ENCODE peak calls at places on chromosomes 12 and 14, in five cellular contexts. D is esophagus muscularis mucosa, A is transverse colon, K is prostate gland, Q is sigmoid colon. N is an unnamed sample.

GRCh38 chr12:95208678-95209077 is 8.6 kb downstream of the FGD6 start:
- DNase-seq in D (no peak), A (no peak), K (no peak), Q (no peak), N (no peak)

GRCh38 chr14:100851586-100851916 is 25.6 kb downstream of the MEG3 start:
- DNase-seq in D (no peak), A (no peak), K (no peak), Q (no peak), N (no peak)

GRCh38 chr12:110649341-110649847 is 35.5 kb downstream of the TCTN1 start:
- DNase-seq in D (no peak), A (no peak), K (no peak), Q (no peak), N (no peak)

GRCh38 chr12:82047480-82047879 is 288.3 kb upstream of the PPFIA2 start:
- DNase-seq in D (no peak), A (no peak), K (no peak), Q (no peak), N (no peak)

GRCh38 chr14:106308839-106309389 is 782.5 kb downstream of the TMEM121 start:
- DNase-seq in D (no peak), A (peak), K (no peak), Q (no peak), N (no peak)

GRCh38 chr12:131830335-131831020 is 2.3 kb downstream of the MMP17 start:
- DNase-seq in D (peak), A (peak), K (peak), Q (peak), N (no peak)

GRCh38 chr14:85454183-85454813 is 75.6 kb upstream of the FLRT2 start:
- DNase-seq in D (no peak), A (no peak), K (no peak), Q (no peak), N (no peak)

GRCh38 chr12:52323416-52324067 is 2.3 kb upstream of the KRT83 start:
- DNase-seq in D (no peak), A (no peak), K (no peak), Q (no peak), N (no peak)

GRCh38 chr12:2800046-2800570 is 5.3 kb downstream of the FKBP4 start:
- DNase-seq in D (no peak), A (no peak), K (peak), Q (no peak), N (no peak)

GRCh38 chr12:48875944-48876520 is 10.4 kb upstream of the RND1 start:
- DNase-seq in D (no peak), A (no peak), K (no peak), Q (no peak), N (no peak)

GRCh38 chr14:51398898-51399297 is 158.9 kb downstream of the TMX1 start:
- DNase-seq in D (no peak), A (no peak), K (no peak), Q (no peak), N (no peak)

GRCh38 chr14:51395361-51395849 is 155.4 kb downstream of the TMX1 start:
- DNase-seq in D (no peak), A (peak), K (peak), Q (peak), N (no peak)

GRCh38 chr14:51394391-51394790 is 154.3 kb downstream of the TMX1 start:
- DNase-seq in D (no peak), A (no peak), K (peak), Q (no peak), N (no peak)

GRCh38 chr14:51394804-51395203 is 154.8 kb downstream of the TMX1 start:
- DNase-seq in D (no peak), A (no peak), K (peak), Q (no peak), N (no peak)

DNA sequence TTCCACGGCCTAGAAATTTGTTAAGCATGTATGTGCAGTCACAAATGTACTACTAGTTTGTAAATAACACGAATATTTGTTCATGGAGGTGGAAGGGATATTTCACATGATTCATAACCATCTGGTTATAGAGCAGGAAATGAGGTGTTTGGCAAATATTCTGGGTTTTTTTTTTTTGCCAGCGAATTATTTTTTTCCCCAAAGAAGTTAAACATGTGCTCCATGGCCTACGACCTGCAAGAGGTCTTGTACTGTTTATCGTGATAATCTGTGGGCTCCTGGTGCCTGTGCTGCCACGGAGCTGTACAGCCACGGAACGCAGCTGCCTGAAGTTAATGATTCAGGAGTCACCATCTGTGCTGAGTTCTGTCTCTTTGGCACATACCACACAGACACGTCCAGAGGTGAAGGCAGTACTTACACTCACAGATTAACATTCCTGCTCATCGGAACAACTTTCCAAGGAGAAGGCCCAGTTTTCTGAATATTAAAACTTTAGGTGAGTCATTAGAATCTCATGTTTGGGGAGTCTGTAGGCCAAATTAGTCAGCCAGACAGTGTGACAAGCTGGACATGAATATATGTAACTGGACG is 156.3 kb downstream of the TMX1 start:
- DNase-seq in D (no peak), A (peak), K (peak), Q (peak), N (peak)
- TF ChIP-seq POLR2A in D (no peak), A (no peak), K (no peak), Q (no peak), N (no peak)

DNA sequence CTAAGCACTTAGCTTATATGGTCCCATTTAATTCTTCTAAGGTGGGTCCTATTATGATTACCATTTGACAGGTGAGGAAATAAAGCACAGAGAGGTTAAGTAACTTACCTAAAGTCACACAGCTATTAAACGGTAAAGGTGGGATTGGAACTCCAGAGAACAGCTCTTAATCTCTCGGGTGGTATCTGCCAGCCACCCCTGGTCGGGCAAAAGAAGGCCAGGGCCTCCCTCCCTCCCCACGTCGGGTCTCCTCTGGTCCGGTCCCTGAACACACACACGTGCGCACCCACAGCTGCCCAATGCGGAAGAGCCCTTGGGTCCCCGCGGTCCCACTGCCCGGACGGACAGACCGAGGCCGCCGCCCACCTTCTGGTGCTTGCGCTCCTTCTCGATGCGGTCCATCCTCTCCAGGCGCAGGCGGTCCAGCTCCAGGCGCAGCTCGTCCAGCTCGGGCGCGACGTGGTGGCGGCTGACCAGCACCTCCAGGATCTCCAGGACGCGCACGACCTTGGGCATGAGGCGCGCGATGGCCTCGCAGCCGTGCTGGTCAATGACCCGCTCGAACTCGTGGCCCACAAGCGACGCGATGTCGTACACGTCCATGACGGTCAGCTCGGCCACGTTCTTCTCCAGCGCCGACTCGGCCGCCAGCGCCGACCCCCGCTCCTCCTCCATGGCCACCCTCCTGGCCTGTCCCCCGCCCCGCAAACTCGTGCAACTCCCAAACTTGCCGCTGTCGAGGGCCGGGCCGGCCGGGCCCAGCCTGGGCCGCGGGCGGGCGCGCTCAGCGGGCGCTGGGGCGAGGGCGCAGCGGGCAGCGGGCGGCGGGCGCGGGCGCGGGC is 490 bp downstream of the RILPL1 start:
- DNase-seq in D (no peak), A (peak), K (no peak), Q (peak), N (no peak)
- TF ChIP-seq POLR2AphosphoS5 in D (peak), A (no peak), K (no peak), Q (no peak), N (no peak)

DNA sequence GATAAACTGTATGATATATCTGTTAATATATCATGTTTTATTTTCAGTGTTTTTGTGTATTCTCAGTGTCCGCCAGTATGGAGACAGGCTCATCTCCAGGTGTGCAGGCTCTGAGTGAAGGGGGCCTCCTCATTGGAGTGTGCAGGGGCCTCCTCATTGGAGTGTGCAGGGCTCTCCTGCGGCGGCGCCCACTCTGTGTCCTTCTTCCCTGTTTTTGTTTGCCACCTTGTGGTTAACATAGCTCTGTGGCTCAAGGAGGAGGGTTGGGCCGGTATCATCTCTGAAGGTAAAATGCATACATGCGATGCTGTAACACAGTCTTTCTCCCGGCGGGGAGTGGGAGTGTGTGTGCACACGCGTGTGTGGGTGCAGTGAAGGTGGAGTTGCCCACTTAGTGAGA is 429.5 kb downstream of the ZFP36L1 start:
- DNase-seq in D (no peak), A (no peak), K (no peak), Q (no peak), N (no peak)
- TF ChIP-seq CTCF in D (no peak), A (no peak), K (no peak), Q (no peak), N (no peak)

GRCh38 chr12:62934799-62935674 is at the start of gene PPM1H:
- DNase-seq in D (no peak), A (peak), K (peak), Q (peak), N (no peak)
- TF ChIP-seq POLR2A in D (no peak), A (no peak), K (peak), Q (no peak), N (no peak)

DNA sequence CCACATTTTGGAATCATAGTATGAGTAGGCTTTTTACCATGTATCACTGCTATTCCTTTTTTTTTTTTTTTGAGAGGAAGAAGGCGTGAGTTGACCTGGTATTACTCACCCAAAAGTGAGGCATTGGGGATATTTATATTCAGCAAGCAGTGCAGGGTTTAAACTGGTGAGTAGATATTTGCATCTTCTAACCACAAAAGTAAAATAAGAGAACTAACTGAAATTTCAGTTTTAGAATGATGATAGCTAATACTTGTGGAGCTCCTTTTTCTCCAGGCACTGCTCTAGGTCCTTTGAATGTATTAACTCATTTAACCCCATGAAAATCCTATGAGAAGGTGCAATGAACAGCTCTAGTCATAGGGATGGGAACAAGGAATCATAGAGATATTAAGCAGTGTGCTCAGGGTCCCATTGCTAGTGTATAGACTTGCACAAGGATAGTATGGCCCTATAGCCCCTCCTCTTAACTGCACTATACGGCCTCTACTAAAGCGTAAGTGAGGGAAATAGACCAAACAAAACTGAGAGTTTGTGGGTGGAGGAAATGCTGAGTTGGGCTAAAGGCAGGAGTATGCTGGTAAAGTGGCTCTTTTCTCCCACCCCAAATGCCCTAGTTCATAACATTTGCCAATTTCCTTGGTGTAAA is 104.3 kb upstream of the MAX start:
- DNase-seq in D (no peak), A (no peak), K (no peak), Q (no peak), N (no peak)
- TF ChIP-seq POLR2AphosphoS5 in D (no peak), A (no peak), K (no peak), Q (no peak), N (no peak)

DNA sequence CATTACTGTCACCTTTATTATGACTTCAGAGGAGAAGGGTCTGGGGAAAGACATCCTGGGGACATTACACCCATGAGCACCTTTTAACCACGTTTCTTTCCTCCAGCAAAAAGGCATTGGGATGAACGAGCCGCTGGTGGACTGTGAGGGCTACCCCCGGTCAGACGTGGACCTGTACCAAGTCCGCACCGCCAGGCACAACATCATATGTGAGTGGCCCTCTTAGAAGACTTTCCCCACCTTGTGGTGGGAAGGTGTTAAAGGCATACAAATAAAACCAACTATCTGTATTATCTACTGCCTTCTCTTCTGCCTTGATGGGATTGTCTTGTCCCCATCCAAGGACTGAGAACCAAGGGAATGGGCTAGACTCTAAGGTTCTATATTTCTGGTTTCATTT is 6.0 kb downstream of the PSMD9 start:
- DNase-seq in D (no peak), A (no peak), K (no peak), Q (peak), N (no peak)
- TF ChIP-seq CTCF in D (peak), A (no peak), K (no peak), Q (no peak), N (no peak)

GRCh38 chr12:12505544-12506501 is 56.8 kb downstream of the DUSP16 start:
- DNase-seq in D (no peak), A (no peak), K (no peak), Q (no peak), N (no peak)
- TF ChIP-seq POLR2A in D (no peak), A (no peak), K (no peak), Q (no peak), N (no peak)